ENCODE peak calls at places on chromosomes 3 and 15, in four cellular contexts. Y is PC-3, J is AG04450, O is lower lobe of right lung. K is an unnamed sample.

GRCh38 chr15:25985179-25985578 is 122.1 kb upstream of the ATP10A start:
- DNase-seq in O (no peak), J (no peak), Y (no peak), K (no peak)

GRCh38 chr3:156323466-156323865 is 203.1 kb downstream of the KCNAB1 start:
- DNase-seq in J (no peak), O (no peak), Y (peak), K (no peak)

GRCh38 chr15:67840747-67841634 is 1.1 kb upstream of the RNU6-1 start:
- DNase-seq in O (no peak), J (no peak), Y (peak), K (no peak)

GRCh38 chr3:42601898-42602581 is 1.6 kb downstream of the NKTR start:
- DNase-seq in J (no peak), Y (peak), O (no peak), K (no peak)

GRCh38 chr3:156187146-156187769 is 66.9 kb downstream of the KCNAB1 start:
- DNase-seq in Y (peak), J (no peak), O (no peak), K (no peak)

GRCh38 chr3:76065975-76066374 is 280.6 kb upstream of the ZNF717 start:
- DNase-seq in Y (peak), O (no peak), J (no peak), K (no peak)

GRCh38 chr3:102733811-102734574 is 299.2 kb downstream of the ZPLD1 start:
- DNase-seq in Y (peak), J (no peak), O (no peak), K (no peak)

GRCh38 chr3:150793641-150794040 is 30.7 kb upstream of the SIAH2 start:
- DNase-seq in J (no peak), O (no peak), Y (no peak), K (no peak)

GRCh38 chr3:53238051-53238850 is 17.6 kb downstream of the TKT start:
- DNase-seq in O (no peak), J (peak), Y (peak), K (peak)

GRCh38 chr3:141051641-141052569 is 758 bp downstream of the SPSB4 start:
- DNase-seq in O (no peak), Y (no peak), J (no peak), K (no peak)

GRCh38 chr3:165196577-165197561 is 685 bp upstream of the SLITRK3 start:
- DNase-seq in Y (no peak), J (no peak), O (no peak), K (peak)

GRCh38 chr3:156533205-156533604 is 21.7 kb downstream of the SSR3 start:
- DNase-seq in O (no peak), J (no peak), Y (no peak), K (no peak)

GRCh38 chr3:187740446-187741399 is 4.5 kb downstream of the BCL6 start:
- DNase-seq in O (peak), J (no peak), Y (peak), K (peak)

GRCh38 chr3:15204005-15204404 is 2.0 kb upstream of the CAPN7 start:
- DNase-seq in O (no peak), Y (peak), J (no peak), K (peak)

GRCh38 chr3:15205482-15205933 is 538 bp upstream of the CAPN7 start:
- DNase-seq in J (no peak), Y (no peak), O (no peak), K (no peak)

GRCh38 chr3:15206662-15207576 is 873 bp downstream of the CAPN7 start:
- DNase-seq in Y (peak), O (peak), J (no peak), K (peak)

GRCh38 chr3:15207836-15208504 is 1.9 kb downstream of the CAPN7 start:
- DNase-seq in J (no peak), Y (no peak), O (no peak), K (no peak)

GRCh38 chr3:15205934-15206661 is at the start of gene CAPN7:
- DNase-seq in J (peak), Y (peak), O (peak), K (peak)
- H3K27ac ChIP-seq in J (peak), Y (peak), O (peak), K (peak)

GRCh38 chr3:9203317-9203716 is 46.1 kb downstream of the SRGAP3 start:
- DNase-seq in O (no peak), Y (no peak), J (no peak), K (no peak)
- H3K27ac ChIP-seq in O (no peak), Y (no peak), J (no peak), K (no peak)

GRCh38 chr3:97988784-97989568 is 16.7 kb upstream of the RIOX2 start:
- DNase-seq in O (no peak), J (no peak), Y (no peak), K (no peak)

GRCh38 chr3:97979610-97980009 is 7.4 kb upstream of the RIOX2 start:
- DNase-seq in O (no peak), J (no peak), Y (no peak), K (no peak)

GRCh38 chr3:97981886-97982285 is 9.7 kb upstream of the RIOX2 start:
- DNase-seq in J (no peak), O (no peak), Y (no peak), K (no peak)

GRCh38 chr3:97984061-97984460 is 11.8 kb upstream of the RIOX2 start:
- DNase-seq in Y (no peak), J (no peak), O (no peak), K (no peak)
- H3K27ac ChIP-seq in Y (no peak), J (no peak), O (no peak), K (no peak)

GRCh38 chr3:12750223-12750622 is 8.8 kb downstream of the TMEM40 start:
- DNase-seq in J (peak), O (no peak), Y (peak), K (no peak)
- H3K27ac ChIP-seq in J (peak), O (no peak), Y (peak), K (no peak)

DNA sequence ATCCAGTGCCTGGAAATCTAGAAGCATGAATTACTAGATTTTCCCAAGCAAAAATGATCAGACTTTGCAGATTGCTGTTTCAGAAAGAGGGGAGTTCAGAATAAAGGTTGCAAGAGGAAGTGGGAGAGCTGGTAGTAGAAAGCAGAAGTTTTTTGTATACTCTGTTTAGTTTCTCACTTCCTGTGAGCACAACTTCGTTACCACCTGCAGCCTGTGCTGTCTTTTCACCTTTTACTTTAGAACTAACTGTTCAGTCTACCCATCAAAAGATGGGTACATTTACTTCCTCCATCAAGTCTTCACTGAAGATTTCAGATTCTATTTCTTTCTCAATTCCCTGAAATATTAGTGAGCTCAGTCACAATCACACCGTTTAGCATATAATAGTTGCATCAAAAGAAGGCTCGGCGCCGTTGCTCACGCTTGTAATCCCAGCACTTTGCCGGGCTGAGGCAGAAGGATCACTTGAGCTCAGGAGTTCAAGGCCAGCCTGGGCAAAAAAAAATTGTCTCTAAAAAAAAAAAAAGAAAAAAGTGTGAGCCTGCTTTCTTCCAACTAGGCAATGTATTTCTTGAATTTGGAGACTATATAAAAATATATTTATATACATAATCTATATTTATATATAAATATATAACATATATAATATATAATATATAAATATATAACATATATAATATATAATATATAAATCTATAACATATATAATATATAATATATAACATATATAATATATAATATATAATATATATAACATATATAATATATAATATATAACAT is 1.8 kb upstream of the CEP97 start:
- DNase-seq in O (no peak), Y (no peak), J (no peak), K (no peak)
- H3K27ac ChIP-seq in O (peak), Y (no peak), J (no peak), K (no peak)

K was measured in right lobe of liver.